ENCODE peak calls at places on chromosomes 2 and 18, in seven cellular contexts. L, H, S, Q, J, I and K are unnamed samples.

GRCh38 chr2:127358044-127358443 is 29.7 kb downstream of the MAP3K2 start:
- DNase-seq in L (no peak), H (no peak), S (no peak), Q (no peak), J (no peak), I (no peak), K (no peak)

GRCh38 chr2:24986397-24986796 is 14.6 kb upstream of the DNAJC27 start:
- DNase-seq in L (no peak), H (no peak), S (no peak), Q (no peak), J (no peak), I (no peak), K (no peak)

GRCh38 chr2:164479460-164479859 is 141.8 kb downstream of the GRB14 start:
- DNase-seq in L (no peak), H (no peak), S (peak; percentile 42), Q (no peak), J (no peak), I (no peak), K (no peak)

GRCh38 chr2:173751245-173751975 is 213.8 kb downstream of the SP3 start:
- DNase-seq in L (no peak), H (no peak), S (no peak), Q (no peak), J (no peak), I (no peak), K (no peak)

GRCh38 chr18:44680271-44681038 is at the start of gene SETBP1:
- DNase-seq in L (peak; percentile 79), H (peak; percentile 57), S (peak; percentile 77), Q (peak; percentile 84), J (peak; percentile 80), I (peak; percentile 19), K (peak; percentile 79)

GRCh38 chr2:222287862-222288479 is 10.8 kb downstream of the PAX3 start:
- DNase-seq in L (no peak), H (no peak), S (no peak), Q (no peak), J (no peak), I (no peak), K (no peak)

GRCh38 chr2:17688600-17688999 is 65.0 kb downstream of the SMC6 start:
- DNase-seq in L (no peak), H (no peak), S (no peak), Q (no peak), J (no peak), I (no peak), K (no peak)

GRCh38 chr2:128727914-128728313 is 409.2 kb upstream of the HS6ST1 start:
- DNase-seq in L (no peak), H (no peak), S (no peak), Q (no peak), J (no peak), I (no peak), K (no peak)

GRCh38 chr2:232859385-232859916 is 10.6 kb upstream of the SNORC start:
- DNase-seq in L (no peak), H (no peak), S (no peak), Q (no peak), J (no peak), I (no peak), K (no peak)

GRCh38 chr2:128879161-128879560 is 560.5 kb upstream of the HS6ST1 start:
- DNase-seq in L (no peak), H (no peak), S (no peak), Q (no peak), J (no peak), I (no peak), K (no peak)

GRCh38 chr18:24016643-24017042 is 2.1 kb downstream of the TTC39C start:
- DNase-seq in L (no peak), H (no peak), S (no peak), Q (no peak), J (no peak), I (peak; percentile 33), K (no peak)

GRCh38 chr18:2680216-2680792 is 24.8 kb downstream of the SMCHD1 start:
- DNase-seq in L (no peak), H (no peak), S (no peak), Q (no peak), J (no peak), I (no peak), K (no peak)

GRCh38 chr2:58089081-58089480 is 42.5 kb downstream of the VRK2 start:
- DNase-seq in L (no peak), H (no peak), S (no peak), Q (no peak), J (no peak), I (no peak), K (no peak)

GRCh38 chr2:95074663-95075439 is 46.8 kb downstream of the MRPS5 start:
- DNase-seq in L (no peak), H (no peak), S (no peak), Q (no peak), J (peak; percentile 52), I (no peak), K (no peak)

GRCh38 chr2:138455275-138455674 is 46.3 kb upstream of the SPOPL start:
- DNase-seq in L (no peak), H (no peak), S (no peak), Q (no peak), J (no peak), I (no peak), K (no peak)

GRCh38 chr18:13240060-13240725 is 21.6 kb downstream of the LDLRAD4 start:
- DNase-seq in L (no peak), H (no peak), S (no peak), Q (no peak), J (peak; percentile 6), I (no peak), K (no peak)

GRCh38 chr2:29774624-29775023 is 146.8 kb downstream of the ALK start:
- DNase-seq in L (no peak), H (no peak), S (no peak), Q (no peak), J (no peak), I (no peak), K (no peak)

GRCh38 chr2:65344689-65345088 is 87.7 kb downstream of the SPRED2 start:
- DNase-seq in L (no peak), H (no peak), S (no peak), Q (no peak), J (no peak), I (no peak), K (no peak)
- H3K4me3 ChIP-seq in L (no peak overlapping the region), H (no peak overlapping the region), S (no peak overlapping the region), Q (no peak overlapping the region), J (no peak overlapping the region), I (no peak overlapping the region), K (no peak overlapping the region)

GRCh38 chr2:61853848-61854434 is at the start of gene FAM161A:
- DNase-seq in L (peak; percentile 90), H (peak; percentile 77), S (peak; percentile 92), Q (peak; percentile 93), J (peak; percentile 83), I (peak; percentile 75), K (peak; percentile 83)
- TF ChIP-seq POLR2A in L (peak; percentile 65), H (peak; percentile 32), S (no peak), Q (no peak), J (no peak), I (peak; percentile 70), K (peak; percentile 30)

DNA sequence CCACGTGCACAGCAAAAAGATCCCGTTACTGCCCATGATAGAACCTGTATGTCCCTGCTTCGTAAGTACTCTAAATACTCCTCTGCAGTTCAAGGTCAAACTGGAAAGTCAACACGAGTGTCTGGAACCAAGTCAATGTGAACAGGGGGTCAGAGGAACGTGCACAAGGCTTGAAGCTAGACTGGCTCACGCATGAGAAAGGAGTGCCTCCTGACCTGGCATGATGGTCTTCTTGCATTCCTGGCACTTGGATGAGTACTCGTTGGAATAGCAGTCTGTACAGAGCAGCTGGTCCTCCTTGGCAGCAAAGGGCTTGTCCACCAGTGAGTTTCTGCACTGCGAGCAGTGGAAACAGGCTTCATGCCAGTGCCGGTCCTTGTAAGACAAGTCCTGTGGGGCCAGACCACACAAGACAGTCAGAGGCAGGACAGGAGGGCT is 25.5 kb downstream of the FHL2 start:
- DNase-seq in L (no peak), H (peak; percentile 53), S (peak; percentile 78), Q (no peak), J (no peak), I (no peak), K (peak; percentile 93)
- H3K4me1 ChIP-seq in L (peaks cover 6% of the 10 kb centered on the region), H (peaks cover 23% of the 10 kb centered on the region), S (peaks cover 41% of the 10 kb centered on the region), Q (peaks cover 72% of the 10 kb centered on the region), J (peaks cover 35% of the 10 kb centered on the region), I (peaks cover 36% of the 10 kb centered on the region), K (peaks cover 74% of the 10 kb centered on the region)

GRCh38 chr2:172105715-172106124 is 3.0 kb upstream of the DLX2 start:
- DNase-seq in L (no peak), H (no peak), S (no peak), Q (no peak), J (no peak), I (no peak), K (no peak)
- H3K4me3 ChIP-seq in L (no peak overlapping the region), H (no peak overlapping the region), S (no peak overlapping the region), Q (peak overlapping the region; percentile 37), J (no peak overlapping the region), I (peak overlapping the region; percentile 55), K (peak overlapping the region; percentile 8)

GRCh38 chr2:215870986-215871385 is 142.4 kb downstream of the MREG start:
- DNase-seq in L (no peak), H (no peak), S (no peak), Q (no peak), J (no peak), I (peak; percentile 15), K (no peak)
- TF ChIP-seq POLR2A in L (no peak), H (no peak), S (no peak), Q (no peak), J (no peak), I (no peak), K (no peak)

DNA sequence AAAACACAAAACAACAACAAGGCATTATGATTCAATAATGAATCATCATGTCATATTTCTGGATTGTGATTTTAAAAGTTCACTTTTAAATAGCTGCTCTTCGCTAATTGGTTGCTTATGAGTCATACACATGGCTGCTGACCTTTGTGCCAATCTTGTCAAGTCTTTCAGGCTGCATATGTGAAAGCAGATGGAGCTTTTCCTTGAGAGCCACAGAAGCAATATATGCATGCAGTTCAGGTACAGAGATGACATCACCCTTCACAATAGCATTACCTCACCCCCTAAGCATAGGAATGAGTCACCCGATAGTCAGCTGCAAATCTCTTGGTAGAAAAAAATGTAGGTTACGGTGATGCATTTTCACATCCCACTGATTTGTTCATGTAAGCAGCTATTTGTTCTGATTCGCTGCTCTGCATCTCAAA is 27.2 kb downstream of the EIF2AK3 start:
- DNase-seq in L (peak; percentile 65), H (no peak), S (no peak), Q (no peak), J (peak; percentile 21), I (peak; percentile 89), K (peak; percentile 22)
- H3K4me1 ChIP-seq in L (peaks cover 76% of the 10 kb centered on the region), H (peaks cover 37% of the 10 kb centered on the region), S (peaks cover 7% of the 10 kb centered on the region), Q (peaks cover 40% of the 10 kb centered on the region), J (peaks cover 12% of the 10 kb centered on the region), I (peaks cover 21% of the 10 kb centered on the region), K (peaks cover 24% of the 10 kb centered on the region)